ENCODE peak calls at places on chromosome 5, in six cellular contexts. One of them, this sample, is unnamed.
A peak's percentile ranks its signal among the peaks of the same experiment; 100 is the strongest.

GRCh38 chr5:173055042-173055721 is 970 bp upstream of the CREBRF start:
- DNase-seq in lung: no peak
- DNase-seq in PC-3: peak; percentile 8
- DNase-seq in fibroblast of mammary gland: no peak
- DNase-seq in OCI-LY7: no peak
- DNase-seq in AG10803: no peak
- DNase-seq in this sample: no peak

GRCh38 chr5:14417232-14417730 is 164.3 kb upstream of the OTULINL start:
- DNase-seq in lung: no peak
- DNase-seq in PC-3: no peak
- DNase-seq in fibroblast of mammary gland: peak; percentile 85
- DNase-seq in OCI-LY7: no peak
- DNase-seq in AG10803: peak; percentile 59
- DNase-seq in this sample: no peak

GRCh38 chr5:15502208-15502607 is 2.2 kb downstream of the FBXL7 start:
- DNase-seq in lung: no peak
- DNase-seq in PC-3: no peak
- DNase-seq in fibroblast of mammary gland: peak; percentile 57
- DNase-seq in OCI-LY7: no peak
- DNase-seq in AG10803: peak; percentile 64
- DNase-seq in this sample: no peak

GRCh38 chr5:80116465-80116864 is 81.3 kb downstream of the THBS4 start:
- DNase-seq in lung: no peak
- DNase-seq in PC-3: no peak
- DNase-seq in fibroblast of mammary gland: no peak
- DNase-seq in OCI-LY7: no peak
- DNase-seq in AG10803: no peak
- DNase-seq in this sample: no peak

GRCh38 chr5:123157797-123158528 is 68.9 kb downstream of the PRDM6 start:
- DNase-seq in lung: no peak
- DNase-seq in PC-3: peak; percentile 9
- DNase-seq in fibroblast of mammary gland: peak; percentile 84
- DNase-seq in OCI-LY7: no peak
- DNase-seq in AG10803: peak; percentile 69
- DNase-seq in this sample: no peak

GRCh38 chr5:50978903-50979302 is 312.5 kb downstream of the PARP8 start:
- DNase-seq in lung: no peak
- DNase-seq in PC-3: no peak
- DNase-seq in fibroblast of mammary gland: no peak
- DNase-seq in OCI-LY7: no peak
- DNase-seq in AG10803: no peak
- DNase-seq in this sample: no peak

GRCh38 chr5:66415208-66415607 is 181.0 kb upstream of the MAST4 start:
- DNase-seq in lung: no peak
- DNase-seq in PC-3: no peak
- DNase-seq in fibroblast of mammary gland: peak; percentile 15
- DNase-seq in OCI-LY7: no peak
- DNase-seq in AG10803: no peak
- DNase-seq in this sample: no peak

GRCh38 chr5:174328626-174329299 is 283.3 kb downstream of the NSG2 start:
- DNase-seq in lung: no peak
- DNase-seq in PC-3: no peak
- DNase-seq in fibroblast of mammary gland: peak; percentile 17
- DNase-seq in OCI-LY7: no peak
- DNase-seq in AG10803: peak; percentile 52
- DNase-seq in this sample: no peak

GRCh38 chr5:133775584-133776304 is 163.4 kb upstream of the FSTL4 start:
- DNase-seq in lung: no peak
- DNase-seq in PC-3: no peak
- DNase-seq in fibroblast of mammary gland: no peak
- DNase-seq in OCI-LY7: no peak
- DNase-seq in AG10803: no peak
- DNase-seq in this sample: no peak

GRCh38 chr5:38441730-38442573 is 114.5 kb downstream of the LIFR start:
- DNase-seq in lung: peak; percentile 88
- DNase-seq in PC-3: peak; percentile 98
- DNase-seq in fibroblast of mammary gland: peak; percentile 91
- DNase-seq in OCI-LY7: peak; percentile 86
- DNase-seq in AG10803: peak; percentile 86
- DNase-seq in this sample: peak; percentile 56

GRCh38 chr5:107673368-107674136 is 2.8 kb upstream of the EFNA5 start:
- DNase-seq in lung: peak; percentile 89
- DNase-seq in PC-3: peak; percentile 98
- DNase-seq in fibroblast of mammary gland: peak; percentile 88
- DNase-seq in OCI-LY7: peak; percentile 93
- DNase-seq in AG10803: peak; percentile 82
- DNase-seq in this sample: peak; percentile 56

GRCh38 chr5:152514827-152515397 is 109.8 kb upstream of the NMUR2 start:
- DNase-seq in lung: no peak
- DNase-seq in PC-3: peak; percentile 53
- DNase-seq in fibroblast of mammary gland: peak; percentile 35
- DNase-seq in OCI-LY7: peak; percentile 29
- DNase-seq in AG10803: peak; percentile 24
- DNase-seq in this sample: no peak

GRCh38 chr5:80406980-80407734 is 707 bp upstream of the ZFYVE16 start:
- DNase-seq in lung: no peak
- DNase-seq in PC-3: no peak
- DNase-seq in fibroblast of mammary gland: peak; percentile 65
- DNase-seq in OCI-LY7: peak; percentile 15
- DNase-seq in AG10803: peak; percentile 67
- DNase-seq in this sample: no peak

GRCh38 chr5:1749346-1750124 is 50.1 kb downstream of the MRPL36 start:
- DNase-seq in lung: no peak
- DNase-seq in PC-3: no peak
- DNase-seq in fibroblast of mammary gland: no peak
- DNase-seq in OCI-LY7: no peak
- DNase-seq in AG10803: no peak
- DNase-seq in this sample: no peak

GRCh38 chr5:74464512-74465209 is 175.9 kb downstream of the ENC1 start:
- DNase-seq in lung: no peak
- DNase-seq in PC-3: no peak
- DNase-seq in fibroblast of mammary gland: peak; percentile 35
- DNase-seq in OCI-LY7: peak; percentile 12
- DNase-seq in AG10803: peak; percentile 33
- DNase-seq in this sample: no peak

GRCh38 chr5:32201140-32201539 is 27.0 kb upstream of the GOLPH3 start:
- DNase-seq in lung: no peak
- DNase-seq in PC-3: no peak
- DNase-seq in fibroblast of mammary gland: peak; percentile 57
- DNase-seq in OCI-LY7: no peak
- DNase-seq in AG10803: peak; percentile 12
- DNase-seq in this sample: no peak

GRCh38 chr5:95446560-95447221 is 55.5 kb downstream of the FAM81B start:
- DNase-seq in lung: no peak
- DNase-seq in PC-3: peak; percentile 32
- DNase-seq in fibroblast of mammary gland: no peak
- DNase-seq in OCI-LY7: no peak
- DNase-seq in AG10803: peak; percentile 1
- DNase-seq in this sample: no peak

GRCh38 chr5:31269259-31269658 is 75.8 kb downstream of the CDH6 start:
- DNase-seq in lung: no peak
- DNase-seq in PC-3: no peak
- DNase-seq in fibroblast of mammary gland: no peak
- DNase-seq in OCI-LY7: no peak
- DNase-seq in AG10803: no peak
- DNase-seq in this sample: no peak

GRCh38 chr5:120552638-120553037 is 88.5 kb downstream of the PRR16 start:
- DNase-seq in lung: no peak
- DNase-seq in PC-3: peak; percentile 70
- DNase-seq in fibroblast of mammary gland: peak; percentile 52
- DNase-seq in OCI-LY7: no peak
- DNase-seq in AG10803: no peak
- DNase-seq in this sample: no peak

GRCh38 chr5:92945630-92946097 is 635.4 kb downstream of the NR2F1-AS1 start:
- DNase-seq in lung: no peak
- DNase-seq in PC-3: peak; percentile 62
- DNase-seq in fibroblast of mammary gland: peak; percentile 58
- DNase-seq in OCI-LY7: no peak
- DNase-seq in AG10803: peak; percentile 14
- DNase-seq in this sample: no peak

GRCh38 chr5:148374693-148375360 is 8.9 kb upstream of the FBXO38 start:
- DNase-seq in lung: peak; percentile 60
- DNase-seq in PC-3: peak; percentile 85
- DNase-seq in fibroblast of mammary gland: peak; percentile 69
- DNase-seq in OCI-LY7: peak; percentile 41
- DNase-seq in AG10803: peak; percentile 75
- DNase-seq in this sample: no peak

GRCh38 chr5:178576591-178577351 is 13.4 kb downstream of the COL23A1 start:
- DNase-seq in lung: no peak
- DNase-seq in PC-3: no peak
- DNase-seq in fibroblast of mammary gland: no peak
- DNase-seq in OCI-LY7: no peak
- DNase-seq in AG10803: no peak
- DNase-seq in this sample: no peak

GRCh38 chr5:103918668-103919367 is 356.2 kb upstream of the NUDT12 start:
- DNase-seq in lung: no peak
- DNase-seq in PC-3: no peak
- DNase-seq in fibroblast of mammary gland: peak; percentile 1
- DNase-seq in OCI-LY7: no peak
- DNase-seq in AG10803: peak; percentile 83
- DNase-seq in this sample: no peak

GRCh38 chr5:98880151-98880550 is 48.7 kb downstream of the CHD1 start:
- DNase-seq in lung: no peak
- DNase-seq in PC-3: peak; percentile 76
- DNase-seq in fibroblast of mammary gland: no peak
- DNase-seq in OCI-LY7: no peak
- DNase-seq in AG10803: no peak
- DNase-seq in this sample: no peak

GRCh38 chr5:120479066-120479465 is 15.0 kb downstream of the PRR16 start:
- DNase-seq in lung: no peak
- DNase-seq in PC-3: no peak
- DNase-seq in fibroblast of mammary gland: peak; percentile 53
- DNase-seq in OCI-LY7: no peak
- DNase-seq in AG10803: peak; percentile 30
- DNase-seq in this sample: no peak

GRCh38 chr5:67319935-67320725 is 123.5 kb upstream of the CD180 start:
- DNase-seq in lung: no peak
- DNase-seq in PC-3: no peak
- DNase-seq in fibroblast of mammary gland: peak; percentile 31
- DNase-seq in OCI-LY7: no peak
- DNase-seq in AG10803: peak; percentile 47
- DNase-seq in this sample: no peak

GRCh38 chr5:67350185-67350584 is 153.6 kb upstream of the CD180 start:
- DNase-seq in lung: no peak
- DNase-seq in PC-3: no peak
- DNase-seq in fibroblast of mammary gland: no peak
- DNase-seq in OCI-LY7: no peak
- DNase-seq in AG10803: peak; percentile 45
- DNase-seq in this sample: no peak

GRCh38 chr5:79109527-79110492 is 1.8 kb upstream of the BHMT start:
- DNase-seq in lung: no peak
- DNase-seq in PC-3: peak; percentile 44
- DNase-seq in fibroblast of mammary gland: no peak
- DNase-seq in OCI-LY7: peak; percentile 26
- DNase-seq in AG10803: no peak
- DNase-seq in this sample: no peak

GRCh38 chr5:79111960-79112702 is 522 bp downstream of the BHMT start:
- DNase-seq in lung: no peak
- DNase-seq in PC-3: no peak
- DNase-seq in fibroblast of mammary gland: no peak
- DNase-seq in OCI-LY7: no peak
- DNase-seq in AG10803: no peak
- DNase-seq in this sample: no peak

GRCh38 chr5:79111387-79111959 is at the start of gene BHMT:
- DNase-seq in lung: no peak
- DNase-seq in PC-3: no peak
- DNase-seq in fibroblast of mammary gland: no peak
- DNase-seq in OCI-LY7: no peak
- DNase-seq in AG10803: no peak
- DNase-seq in this sample: no peak

GRCh38 chr5:79108792-79109191 is 2.8 kb upstream of the BHMT start:
- DNase-seq in lung: no peak
- DNase-seq in PC-3: no peak
- DNase-seq in fibroblast of mammary gland: no peak
- DNase-seq in OCI-LY7: no peak
- DNase-seq in AG10803: no peak
- DNase-seq in this sample: no peak

DNA sequence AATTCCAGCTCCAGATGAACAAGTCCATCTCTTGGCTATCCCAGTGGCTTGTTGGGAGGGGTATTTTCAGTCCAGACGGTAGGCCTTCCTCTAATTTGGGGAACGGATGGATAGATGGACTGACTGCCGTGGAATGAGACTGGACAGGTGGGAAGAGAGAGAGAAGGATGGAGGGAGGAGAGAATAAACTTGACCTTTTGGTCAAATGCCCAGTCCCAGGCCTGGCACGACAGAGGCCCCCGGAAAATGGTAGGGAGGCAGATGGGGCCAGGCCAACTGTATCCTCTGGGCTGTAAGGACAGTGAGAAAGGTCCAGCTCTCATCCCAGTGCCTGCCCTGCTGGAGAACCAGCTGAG is 1.1 kb downstream of the BHMT start:
- DNase-seq in lung: no peak
- DNase-seq in PC-3: no peak
- DNase-seq in fibroblast of mammary gland: no peak
- DNase-seq in OCI-LY7: no peak
- DNase-seq in AG10803: no peak
- DNase-seq in this sample: no peak
- H3K4me3 ChIP-seq in lung: no peak overlapping the region
- H3K4me3 ChIP-seq in PC-3: no peak overlapping the region
- H3K4me3 ChIP-seq in fibroblast of mammary gland: no peak overlapping the region
- H3K4me3 ChIP-seq in OCI-LY7: no peak overlapping the region
- H3K4me3 ChIP-seq in AG10803: no peak overlapping the region
- H3K4me3 ChIP-seq in this sample: no peak overlapping the region

GRCh38 chr5:179907570-179908324 is at the start of gene TBC1D9B:
- DNase-seq in lung: peak; percentile 67
- DNase-seq in PC-3: peak; percentile 60
- DNase-seq in fibroblast of mammary gland: peak; percentile 58
- DNase-seq in OCI-LY7: peak; percentile 85
- DNase-seq in AG10803: peak; percentile 61
- DNase-seq in this sample: no peak
- TF ChIP-seq CTCF in lung: peak; percentile 11
- TF ChIP-seq CTCF in PC-3: no peak
- TF ChIP-seq CTCF in fibroblast of mammary gland: no peak
- TF ChIP-seq CTCF in OCI-LY7: peak; percentile 31
- TF ChIP-seq CTCF in AG10803: no peak
- TF ChIP-seq CTCF in this sample: peak; percentile 43

DNA sequence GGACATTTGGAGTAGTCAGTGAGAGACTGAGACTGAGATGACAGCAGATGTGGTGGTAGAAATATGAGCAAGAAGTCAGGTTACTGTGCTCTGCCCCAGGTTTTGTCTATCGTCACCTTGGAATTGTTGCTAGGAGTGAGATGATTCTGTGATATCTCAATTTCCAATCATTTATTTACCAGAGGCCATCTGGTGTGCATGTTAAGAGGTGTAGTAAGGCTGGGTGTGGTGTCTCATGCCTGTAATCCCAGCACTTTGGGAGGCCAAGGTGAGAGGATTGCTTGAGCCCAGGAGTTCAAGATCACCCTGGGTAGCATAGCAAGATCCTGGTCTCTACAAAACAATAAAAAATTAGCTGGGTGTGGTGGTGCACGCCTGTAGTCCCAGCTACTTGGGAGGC is 38.6 kb upstream of the CARTPT start:
- DNase-seq in lung: no peak
- DNase-seq in PC-3: no peak
- DNase-seq in fibroblast of mammary gland: no peak
- DNase-seq in OCI-LY7: no peak
- DNase-seq in AG10803: no peak
- DNase-seq in this sample: no peak
- H3K4me3 ChIP-seq in lung: no peak overlapping the region
- H3K4me3 ChIP-seq in PC-3: no peak overlapping the region
- H3K4me3 ChIP-seq in fibroblast of mammary gland: no peak overlapping the region
- H3K4me3 ChIP-seq in OCI-LY7: no peak overlapping the region
- H3K4me3 ChIP-seq in AG10803: no peak overlapping the region
- H3K4me3 ChIP-seq in this sample: no peak overlapping the region

GRCh38 chr5:350355-350754 is 28.8 kb downstream of the AHRR start:
- DNase-seq in lung: peak; percentile 18
- DNase-seq in PC-3: no peak
- DNase-seq in fibroblast of mammary gland: no peak
- DNase-seq in OCI-LY7: no peak
- DNase-seq in AG10803: no peak
- DNase-seq in this sample: no peak
- TF ChIP-seq CTCF in lung: no peak
- TF ChIP-seq CTCF in PC-3: peak; percentile 43
- TF ChIP-seq CTCF in fibroblast of mammary gland: peak; percentile 11
- TF ChIP-seq CTCF in OCI-LY7: peak; percentile 56
- TF ChIP-seq CTCF in AG10803: peak; percentile 5
- TF ChIP-seq CTCF in this sample: peak; percentile 17

This sample was measured in GM12864.